ENCODE peak calls at places on chromosomes 13 and 19, in seven cellular contexts. K is EH; J is nephron progenitor cell; I is cerebellar cortex; P is RPMI7951; C is MM.1S; M is activated CD8-positive, alpha-beta T cell treated with anti-CD3 and anti-CD28 coated beads, Interleukin-2, amount 10 ng/mL, durations not matched to agents 7 days and 5 days. D is an unnamed sample.

GRCh38 chr13:46655727-46656180 is 102.8 kb downstream of the LRCH1 start:
- DNase-seq in K (peak; percentile 50), J (no peak), I (peak; percentile 91), P (peak; percentile 19), C (no peak), M (no peak), D (no peak)

GRCh38 chr19:55461974-55462628 is 659 bp upstream of the ISOC2 start:
- DNase-seq in K (peak; percentile 50), J (no peak), I (no peak), P (peak; percentile 53), C (no peak), M (no peak), D (peak; percentile 58)

GRCh38 chr19:5990289-5990797 is 12.4 kb upstream of the RANBP3 start:
- DNase-seq in K (peak; percentile 25), J (no peak), I (no peak), P (peak; percentile 45), C (peak; percentile 55), M (no peak), D (no peak)

GRCh38 chr13:44368062-44368591 is 5.5 kb upstream of the SERP2 start:
- DNase-seq in K (peak; percentile 88), J (no peak), I (no peak), P (peak; percentile 96), C (no peak), M (no peak), D (no peak)

GRCh38 chr13:113182046-113182445 is 23.6 kb downstream of the PROZ start:
- DNase-seq in K (peak; percentile 32), J (no peak), I (no peak), P (peak; percentile 13), C (no peak), M (no peak), D (no peak)

GRCh38 chr13:27620377-27621115 is at the start of gene LNX2:
- DNase-seq in K (peak; percentile 96), J (peak; percentile 99), I (peak; percentile 98), P (peak; percentile 93), C (peak; percentile 89), M (peak; percentile 97), D (peak; percentile 96)

GRCh38 chr13:41802684-41803554 is 158.0 kb downstream of the VWA8 start:
- DNase-seq in K (peak; percentile 84), J (no peak), I (no peak), P (peak; percentile 88), C (no peak), M (no peak), D (no peak)

GRCh38 chr13:34070544-34071303 is 252.8 kb downstream of the RFC3 start:
- DNase-seq in K (no peak), J (no peak), I (no peak), P (no peak), C (no peak), M (no peak), D (no peak)

GRCh38 chr13:38223093-38223492 is 126.6 kb upstream of the UFM1 start:
- DNase-seq in K (peak; percentile 51), J (peak; percentile 5), I (no peak), P (peak; percentile 7), C (no peak), M (no peak), D (peak; percentile 55)

GRCh38 chr13:42794572-42795275 is 13.3 kb downstream of the FAM216B start:
- DNase-seq in K (no peak), J (no peak), I (no peak), P (peak; percentile 16), C (no peak), M (no peak), D (no peak)

GRCh38 chr13:84605927-84606326 is 723.7 kb upstream of the SLITRK1 start:
- DNase-seq in K (no peak), J (no peak), I (no peak), P (no peak), C (no peak), M (no peak), D (no peak)

D was measured in SK-MEL-5.